ENCODE peak calls at places on chromosomes 2 and 18, in ten cellular contexts. D is CD8-positive, alpha-beta T cell; I is upper lobe of right lung; H is fibroblast of lung; R is colonic mucosa; N is mammary epithelial cell; K is GM23338; P is hepatocyte; B is heart left ventricle; U is pancreas. Q is an unnamed sample.

GRCh38 chr2:222039821-222040220 is 259.0 kb downstream of the PAX3 start:
- DNase-seq in N (no peak), R (no peak), H (no peak), P (no peak), D (no peak), K (no peak), B (no peak), U (no peak), I (no peak), Q (no peak)

GRCh38 chr2:222424281-222424728 is at the start of gene SGPP2:
- DNase-seq in B (no peak), H (no peak), D (no peak), U (no peak), K (peak), P (peak), R (peak), I (peak), N (no peak), Q (no peak)

GRCh38 chr2:174025271-174026121 is 60.3 kb upstream of the SP3 start:
- DNase-seq in I (peak), D (no peak), N (no peak), R (peak), B (peak), P (peak), K (peak), U (no peak), H (peak), Q (no peak)

GRCh38 chr18:12423393-12423792 is 15.7 kb downstream of the PRELID3A start:
- DNase-seq in U (no peak), P (no peak), I (peak), K (no peak), D (no peak), R (no peak), N (no peak), B (no peak), H (no peak), Q (no peak)

GRCh38 chr2:17736989-17737388 is 16.6 kb downstream of the SMC6 start:
- DNase-seq in B (no peak), H (no peak), D (no peak), R (no peak), P (no peak), N (no peak), U (no peak), K (no peak), I (no peak), Q (no peak)

GRCh38 chr18:55290898-55291297 is 297.1 kb downstream of the TCF4 start:
- DNase-seq in I (no peak), B (no peak), R (no peak), U (no peak), K (no peak), D (no peak), P (no peak), H (peak), N (no peak), Q (no peak)

GRCh38 chr2:143476421-143477084 is 347.3 kb downstream of the ARHGAP15 start:
- DNase-seq in K (no peak), D (no peak), H (peak), R (no peak), B (no peak), N (no peak), U (no peak), I (no peak), P (no peak), Q (no peak)

GRCh38 chr2:111522231-111522768 is 361.7 kb downstream of the ANAPC1 start:
- DNase-seq in B (no peak), K (no peak), I (no peak), U (no peak), R (no peak), H (peak), P (peak), D (no peak), N (no peak), Q (no peak)

GRCh38 chr2:71888741-71889445 is 258.8 kb downstream of the CYP26B1 start:
- DNase-seq in D (no peak), U (no peak), P (no peak), K (no peak), H (no peak), N (no peak), B (no peak), R (no peak), I (no peak), Q (peak)

GRCh38 chr2:191869781-191870180 is 22.9 kb upstream of the CAVIN2 start:
- DNase-seq in K (no peak), I (no peak), U (no peak), B (no peak), D (no peak), R (no peak), N (no peak), P (no peak), H (peak), Q (no peak)

GRCh38 chr2:62704654-62705006 is 883 bp upstream of the EHBP1 start:
- DNase-seq in B (no peak), R (no peak), P (no peak), U (no peak), K (peak), H (no peak), I (no peak), N (no peak), D (no peak), Q (no peak)

GRCh38 chr2:161120775-161121174 is 39.5 kb upstream of the TANK start:
- DNase-seq in D (no peak), K (no peak), U (no peak), I (no peak), H (no peak), P (no peak), R (no peak), B (no peak), N (no peak), Q (no peak)

GRCh38 chr2:161124186-161124585 is 36.0 kb upstream of the TANK start:
- DNase-seq in P (no peak), U (no peak), I (no peak), H (no peak), N (no peak), K (no peak), D (no peak), R (no peak), B (no peak), Q (no peak)

GRCh38 chr2:161121622-161122021 is 38.6 kb upstream of the TANK start:
- DNase-seq in N (no peak), D (no peak), K (no peak), H (no peak), B (no peak), R (no peak), P (no peak), I (no peak), U (no peak), Q (no peak)

GRCh38 chr2:161123531-161124030 is 36.6 kb upstream of the TANK start:
- DNase-seq in U (no peak), P (no peak), K (no peak), H (no peak), B (no peak), R (peak), I (no peak), D (no peak), N (peak), Q (no peak)

DNA sequence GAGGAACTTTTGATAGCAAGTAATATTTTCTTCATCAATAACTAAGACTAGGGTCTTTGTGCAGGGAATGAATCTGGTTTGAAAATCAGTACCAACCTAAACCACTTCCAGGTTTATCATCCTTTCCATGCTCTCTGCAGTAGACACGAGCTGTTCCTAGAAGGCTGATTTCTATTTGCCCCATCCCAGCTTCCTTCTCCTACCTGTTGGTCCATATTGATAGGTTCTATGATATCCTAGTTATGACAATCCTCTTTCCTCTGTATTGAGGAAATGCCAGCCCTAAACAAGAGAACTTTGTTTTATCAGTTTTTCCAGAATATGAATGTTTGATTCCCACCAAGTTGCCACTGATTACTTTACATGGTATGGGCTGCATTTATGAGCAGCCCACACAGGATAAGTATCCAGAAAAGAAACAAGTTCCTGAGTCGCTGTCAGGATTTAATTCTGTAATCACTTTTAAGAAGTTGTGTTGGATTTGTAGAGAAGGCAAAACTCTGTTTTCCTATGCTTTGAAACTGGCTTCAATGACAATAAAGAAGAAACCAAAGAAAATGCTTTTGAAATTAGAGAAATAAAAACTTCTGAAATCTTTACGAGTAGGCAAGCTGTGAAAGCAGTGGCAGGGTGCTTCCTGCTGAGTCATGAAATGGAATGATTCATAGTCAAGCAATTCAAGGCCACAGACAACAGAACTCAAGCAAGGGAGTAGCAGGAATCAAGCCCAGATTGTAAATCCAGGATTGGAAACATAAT is 37.3 kb upstream of the TANK start:
- DNase-seq in P (peak), U (peak), D (no peak), B (no peak), N (peak), H (peak), K (peak), R (peak), I (no peak), Q (no peak)
- H3K4me3 ChIP-seq in P (no peak), U (no peak), D (no peak), B (peak), N (no peak), H (no peak), K (no peak), R (no peak), I (no peak), Q (peak)

GRCh38 chr2:119721462-119721861 is 38.3 kb upstream of the PTPN4 start:
- DNase-seq in B (peak), I (no peak), N (no peak), H (no peak), U (no peak), D (no peak), P (no peak), K (peak), R (no peak), Q (no peak)
- TF ChIP-seq CTCF in B (peak), I (no peak), N (no peak), H (no peak), U (no peak), D (no peak), P (no peak), K (peak), R (no peak), Q (no peak)

DNA sequence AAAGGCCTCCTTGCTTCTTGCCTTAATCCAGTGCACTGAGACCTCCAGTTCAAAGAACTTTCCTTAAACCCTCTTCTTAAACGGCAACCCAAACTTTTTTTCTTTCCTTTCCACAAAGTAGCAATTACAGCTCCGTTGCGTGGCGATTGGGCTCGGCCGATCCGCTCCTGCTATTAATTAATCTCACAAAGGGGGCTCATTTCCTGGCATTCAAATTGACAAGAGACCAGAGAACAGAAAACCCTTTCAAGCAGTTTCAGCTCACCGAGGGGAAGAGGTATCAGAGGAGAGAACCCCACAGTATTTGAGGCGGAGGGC is 531.4 kb downstream of the TMEM182 start:
- DNase-seq in H (no peak), P (no peak), K (peak), N (no peak), U (no peak), R (no peak), I (no peak), D (no peak), B (no peak), Q (no peak)
- H3K27ac ChIP-seq in H (no peak), P (no peak), K (no peak), N (no peak), U (no peak), R (no peak), I (no peak), D (no peak), B (no peak), Q (no peak)

GRCh38 chr2:27214936-27215335 is 2.2 kb upstream of the CAD start:
- DNase-seq in N (no peak), U (no peak), P (no peak), R (no peak), B (no peak), D (no peak), I (no peak), K (no peak), H (no peak), Q (no peak)

GRCh38 chr2:27216416-27217137 is 592 bp upstream of the CAD start:
- DNase-seq in N (no peak), K (peak), H (no peak), R (no peak), B (no peak), D (no peak), P (no peak), I (no peak), U (no peak), Q (no peak)

GRCh38 chr2:27220091-27220490 is 2.9 kb downstream of the CAD start:
- DNase-seq in K (no peak), N (no peak), U (no peak), D (no peak), B (no peak), H (no peak), I (peak), P (no peak), R (no peak), Q (no peak)

GRCh38 chr2:27218614-27219013 is 1.4 kb downstream of the CAD start:
- DNase-seq in D (no peak), B (no peak), K (no peak), P (no peak), H (no peak), N (no peak), I (no peak), R (no peak), U (no peak), Q (no peak)

GRCh38 chr2:27217173-27218121 is at the start of gene CAD:
- DNase-seq in U (peak), N (peak), B (peak), K (peak), D (peak), R (peak), H (peak), I (peak), P (peak), Q (peak)
- H3K4me3 ChIP-seq in U (peak), N (peak), B (peak), K (peak), D (peak), R (peak), H (peak), I (peak), P (peak), Q (peak)